ENCODE peak calls at places on chromosomes 2 and 18, in six cellular contexts. O, D, H, M, P and N are unnamed samples. For H3K4me1, the result is how much of the 10 kb centered on the place peaks cover.

GRCh38 chr2:119476301-119477117 is 44.9 kb downstream of the TMEM37 start:
- DNase-seq in O (no peak), D (no peak), H (peak), M (peak), P (no peak), N (no peak)

GRCh38 chr2:167212054-167212648 is 323.9 kb downstream of the XIRP2 start:
- DNase-seq in O (peak), D (no peak), H (peak), M (peak), P (no peak), N (no peak)

GRCh38 chr18:11689972-11690570 is 1.0 kb downstream of the GNAL start:
- DNase-seq in O (no peak), D (no peak), H (peak), M (no peak), P (no peak), N (no peak)

GRCh38 chr2:72414108-72414507 is 266.4 kb upstream of the CYP26B1 start:
- DNase-seq in O (no peak), D (no peak), H (no peak), M (no peak), P (no peak), N (no peak)

GRCh38 chr2:227456772-227457171 is 15.2 kb upstream of the AGFG1 start:
- DNase-seq in O (no peak), D (no peak), H (no peak), M (no peak), P (no peak), N (no peak)

GRCh38 chr18:3513481-3513880 is 63.5 kb downstream of the TGIF1 start:
- DNase-seq in O (no peak), D (no peak), H (no peak), M (no peak), P (no peak), N (no peak)

GRCh38 chr2:53476800-53477199 is 290.8 kb upstream of the CHAC2 start:
- DNase-seq in O (no peak), D (no peak), H (no peak), M (no peak), P (no peak), N (no peak)

GRCh38 chr2:9385841-9386240 is 37.5 kb downstream of the ITGB1BP1 start:
- DNase-seq in O (no peak), D (no peak), H (no peak), M (no peak), P (no peak), N (no peak)

GRCh38 chr18:45879681-45880655 is 54.5 kb downstream of the SIGLEC15 start:
- DNase-seq in O (peak), D (no peak), H (peak), M (peak), P (peak), N (no peak)

GRCh38 chr18:49618741-49619392 is 57.0 kb downstream of the LIPG start:
- DNase-seq in O (no peak), D (no peak), H (no peak), M (no peak), P (no peak), N (no peak)

GRCh38 chr2:20633001-20633400 is 17.9 kb downstream of the HS1BP3 start:
- DNase-seq in O (no peak), D (no peak), H (no peak), M (no peak), P (no peak), N (no peak)

GRCh38 chr2:179273461-179273962 is 8.9 kb upstream of the SESTD1 start:
- DNase-seq in O (no peak), D (no peak), H (peak), M (no peak), P (no peak), N (no peak)

GRCh38 chr18:36095936-36096519 is 28.7 kb upstream of the RPRD1A start:
- DNase-seq in O (no peak), D (no peak), H (peak), M (no peak), P (no peak), N (no peak)

GRCh38 chr18:51767293-51767692 is 569.8 kb upstream of the MEX3C start:
- DNase-seq in O (no peak), D (no peak), H (no peak), M (no peak), P (no peak), N (no peak)

GRCh38 chr2:24022324-24022974 is 12.6 kb downstream of the MFSD2B start:
- DNase-seq in O (no peak), D (no peak), H (no peak), M (no peak), P (no peak), N (no peak)

GRCh38 chr2:133667085-133667484 is 98.8 kb upstream of the NCKAP5 start:
- DNase-seq in O (no peak), D (no peak), H (peak), M (no peak), P (no peak), N (no peak)

GRCh38 chr2:216031960-216032689 is 18.8 kb upstream of the MREG start:
- DNase-seq in O (no peak), D (no peak), H (peak), M (no peak), P (no peak), N (no peak)
- H3K27ac ChIP-seq in O (no peak), D (no peak), H (peak), M (no peak), P (no peak), N (no peak)

GRCh38 chr2:85712261-85712660 is 18.1 kb downstream of the GNLY start:
- DNase-seq in O (no peak), D (no peak), H (no peak), M (no peak), P (peak), N (no peak)

GRCh38 chr2:85712849-85713612 is 18.9 kb downstream of the GNLY start:
- DNase-seq in O (peak), D (no peak), H (peak), M (peak), P (peak), N (no peak)

GRCh38 chr2:85711578-85712060 is 17.5 kb downstream of the GNLY start:
- DNase-seq in O (no peak), D (no peak), H (no peak), M (no peak), P (no peak), N (no peak)

GRCh38 chr2:85709385-85709784 is 15.2 kb downstream of the GNLY start:
- DNase-seq in O (no peak), D (no peak), H (peak), M (no peak), P (no peak), N (no peak)

DNA sequence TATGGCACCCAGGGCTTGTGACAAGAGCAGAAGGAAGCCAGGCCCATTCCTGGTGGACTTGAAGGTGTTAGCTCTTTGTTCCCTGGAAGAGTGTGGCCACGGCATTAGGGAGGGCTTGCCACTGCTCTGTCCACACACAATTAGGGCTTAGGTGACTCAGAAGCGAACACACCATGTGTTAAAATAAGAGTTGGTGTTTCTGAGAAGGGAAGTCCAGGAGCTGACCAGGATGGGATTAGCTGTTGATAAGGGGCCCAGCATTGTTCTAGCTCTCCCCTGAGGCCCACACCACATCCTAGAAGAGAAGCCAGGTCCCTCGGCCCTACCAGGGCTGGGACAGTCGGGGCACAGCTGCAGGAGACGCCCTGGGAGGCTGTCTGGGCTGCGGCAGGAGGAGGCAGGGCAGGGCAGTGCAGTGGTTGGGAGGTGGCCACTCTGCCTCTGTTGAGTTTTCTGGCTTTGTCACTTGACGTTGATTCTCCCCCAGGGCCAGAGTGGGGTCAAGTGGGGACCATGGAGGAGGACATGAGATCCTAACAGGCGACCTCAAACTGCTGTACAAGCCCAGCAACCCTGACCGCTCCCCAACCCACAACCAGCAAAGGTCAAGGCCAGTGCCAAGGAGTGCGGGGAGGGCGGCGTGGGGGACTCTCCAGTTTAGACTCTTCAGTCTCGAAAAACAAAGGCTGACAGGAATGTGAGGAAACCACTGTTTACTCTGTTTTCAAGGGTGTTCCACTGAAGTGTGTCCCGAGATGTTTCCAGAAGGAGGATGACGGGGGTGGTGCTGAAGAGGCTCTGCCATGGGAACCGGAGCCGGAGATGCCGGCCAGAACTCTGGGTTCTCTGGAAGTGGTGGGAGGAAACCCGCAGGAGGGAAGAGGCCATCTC is 16.8 kb downstream of the GNLY start:
- DNase-seq in O (peak), D (no peak), H (peak), M (peak), P (peak), N (no peak)
- H3K4me1 ChIP-seq in O (half or more), D (under half), H (under half), M (half or more), P (under half), N (under half)

DNA sequence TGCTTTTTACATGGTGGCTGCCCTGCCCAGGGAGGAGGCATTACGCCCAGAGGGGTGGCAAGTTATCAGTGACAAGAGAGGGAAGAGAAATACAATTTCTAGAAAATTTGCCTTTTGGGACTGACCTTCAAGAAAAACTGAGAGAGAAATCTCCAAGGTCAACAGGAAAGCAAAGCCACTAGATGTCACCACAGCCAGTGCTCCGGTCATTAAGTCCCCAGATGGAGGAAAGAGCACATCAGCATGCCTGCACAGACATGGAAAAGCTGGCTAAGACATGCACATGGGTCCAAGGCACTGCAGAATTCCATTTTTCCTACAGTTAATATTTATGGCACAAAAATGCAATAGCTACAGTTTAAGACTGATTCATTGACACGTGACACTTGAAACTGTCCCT is 21.0 kb downstream of the FHL2 start:
- DNase-seq in O (no peak), D (no peak), H (no peak), M (no peak), P (no peak), N (no peak)
- H3K27ac ChIP-seq in O (peak), D (no peak), H (peak), M (peak), P (no peak), N (peak)

GRCh38 chr2:28637648-28638047 is 114.0 kb upstream of the PPP1CB start:
- DNase-seq in O (no peak), D (no peak), H (no peak), M (no peak), P (no peak), N (no peak)
- H3K4me1 ChIP-seq in O (under half), D (under half), H (under half), M (under half), P (under half), N (half or more)

DNA sequence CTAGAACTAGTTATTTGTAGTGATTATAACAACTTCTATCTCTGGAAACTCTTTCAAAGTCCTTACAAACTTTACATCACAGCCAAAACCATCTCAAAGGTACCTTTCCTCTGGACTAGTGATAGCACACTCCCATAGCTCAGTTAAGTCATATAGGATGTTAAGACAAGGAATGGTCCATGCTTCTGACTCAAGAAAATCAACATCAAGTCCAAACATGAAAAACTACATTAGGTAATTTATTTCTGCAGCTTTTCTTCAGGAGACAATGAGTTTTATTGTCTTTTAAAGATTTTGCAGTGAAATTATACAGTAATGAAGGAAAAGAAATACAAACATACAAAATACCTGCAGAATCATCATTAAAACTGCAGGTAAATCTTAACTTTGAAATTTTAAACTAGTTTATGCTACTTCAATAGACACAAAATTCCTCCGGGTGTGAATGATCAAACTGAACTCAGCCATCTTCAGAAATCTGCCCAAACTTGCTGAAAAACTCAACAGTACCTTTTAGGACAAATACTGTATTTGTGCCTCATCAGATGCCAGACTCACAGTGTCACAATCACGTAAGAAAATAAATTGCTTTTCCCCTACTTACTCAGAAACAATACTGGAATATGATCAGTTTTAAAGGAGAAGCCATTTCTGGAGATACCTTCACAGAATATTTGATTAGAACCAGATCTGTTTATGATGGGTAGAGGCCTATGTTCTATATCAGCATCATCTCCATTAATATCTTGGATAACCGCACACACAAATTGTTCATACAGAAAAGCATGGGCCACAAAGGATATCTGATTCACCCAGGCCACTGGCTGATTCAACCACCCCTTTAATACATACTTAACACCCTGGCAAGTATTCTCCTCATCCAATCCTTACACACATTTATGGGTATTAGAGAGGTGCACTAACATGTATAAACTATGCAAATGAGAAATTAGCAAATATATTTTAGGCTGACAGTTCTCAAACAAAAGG is 2.6 kb downstream of the TMEM131 start:
- DNase-seq in O (no peak), D (no peak), H (no peak), M (no peak), P (no peak), N (no peak)
- H3K27ac ChIP-seq in O (no peak), D (no peak), H (no peak), M (no peak), P (no peak), N (peak)

GRCh38 chr2:85999131-85999831 is 106.4 kb downstream of the POLR1A start:
- DNase-seq in O (no peak), D (no peak), H (no peak), M (no peak), P (no peak), N (no peak)
- H3K4me1 ChIP-seq in O (half or more), D (half or more), H (under half), M (half or more), P (under half), N (under half)